ENCODE peak calls at places on chromosomes 3 and 15, in nine cellular contexts. Z, K, V, X, N, A, C, B and Y are unnamed samples.

GRCh38 chr15:51186121-51186795 is 91.6 kb upstream of the TNFAIP8L3 start:
- DNase-seq in B (no peak), V (no peak), K (no peak), X (peak; percentile 31), C (no peak), A (no peak), Z (no peak), N (no peak), Y (no peak)

GRCh38 chr3:119296723-119297122 is 2.5 kb downstream of the ARHGAP31 start:
- DNase-seq in X (no peak), V (no peak), A (no peak), C (no peak), N (no peak), K (no peak), Z (no peak), B (no peak), Y (no peak)

GRCh38 chr15:24848050-24848449 is 106.7 kb upstream of the SNRPN start:
- DNase-seq in X (no peak), K (peak; percentile 60), Z (no peak), N (peak; percentile 21), B (no peak), C (no peak), V (no peak), A (no peak), Y (no peak)

GRCh38 chr3:13301295-13301987 is 118.7 kb downstream of the NUP210 start:
- DNase-seq in X (peak; percentile 57), B (no peak), A (no peak), Z (no peak), K (peak; percentile 12), V (no peak), N (no peak), C (peak; percentile 41), Y (no peak)

GRCh38 chr3:72909591-72909990 is 21.7 kb downstream of the GXYLT2 start:
- DNase-seq in Z (no peak), B (no peak), C (no peak), A (no peak), N (no peak), K (no peak), X (no peak), V (no peak), Y (no peak)

GRCh38 chr3:150252462-150252861 is 155.6 kb upstream of the TSC22D2 start:
- DNase-seq in Z (no peak), N (no peak), B (no peak), K (no peak), X (peak; percentile 89), C (no peak), A (no peak), V (no peak), Y (no peak)

GRCh38 chr3:193744048-193744821 is 151.2 kb downstream of the OPA1 start:
- DNase-seq in B (no peak), V (no peak), C (no peak), Z (no peak), K (no peak), X (no peak), N (no peak), A (no peak), Y (no peak)

GRCh38 chr3:124137264-124137663 is 145.3 kb upstream of the ROPN1 start:
- DNase-seq in Z (no peak), X (no peak), K (no peak), B (no peak), N (no peak), A (no peak), V (no peak), C (no peak), Y (no peak)